ENCODE peak calls at places on chromosome 4, in five cellular contexts. O is cardiac muscle cell, X is astrocyte, L is dorsolateral prefrontal cortex, I is H1. N is an unnamed sample.

GRCh38 chr4:8238061-8238511 is 31.5 kb upstream of the HTRA3 start:
- DNase-seq in O (no peak), I (no peak), X (no peak), L (no peak), N (no peak)

GRCh38 chr4:107870916-107871786 is 46.4 kb downstream of the SGMS2 start:
- DNase-seq in X (peak), L (no peak), I (no peak), O (no peak), N (no peak)

GRCh38 chr4:1418494-1419285 is 12.4 kb upstream of the NKX1-1 start:
- DNase-seq in L (no peak), X (no peak), I (no peak), O (no peak), N (no peak)

GRCh38 chr4:129095811-129096454 is at the start of gene C4orf33:
- DNase-seq in O (peak), L (peak), X (peak), I (no peak), N (no peak)

GRCh38 chr4:172688536-172688935 is 480.1 kb upstream of the GALNT7 start:
- DNase-seq in I (no peak), L (no peak), O (no peak), X (no peak), N (no peak)

GRCh38 chr4:168557658-168558057 is 60.8 kb downstream of the PALLD start:
- DNase-seq in L (no peak), O (no peak), X (no peak), I (no peak), N (no peak)

GRCh38 chr4:72567821-72568620 is 1.0 kb downstream of the ADAMTS3 start:
- DNase-seq in L (no peak), X (peak), I (peak), O (peak), N (peak)

GRCh38 chr4:141853091-141853734 is 216.8 kb downstream of the IL15 start:
- DNase-seq in I (no peak), X (no peak), O (no peak), L (no peak), N (no peak)

GRCh38 chr4:109436504-109436903 is 2.9 kb downstream of the SEC24B start:
- DNase-seq in I (no peak), O (no peak), X (no peak), L (no peak), N (no peak)

GRCh38 chr4:153153339-153153851 is 50.8 kb upstream of the TRIM2 start:
- DNase-seq in I (no peak), L (peak), O (peak), X (peak), N (no peak)

GRCh38 chr4:931194-931959 is 739 bp downstream of the GAK start:
- DNase-seq in X (peak), L (no peak), I (no peak), O (peak), N (no peak)

GRCh38 chr4:128782076-128782715 is 27.3 kb upstream of the JADE1 start:
- DNase-seq in L (peak), X (peak), O (no peak), I (no peak), N (no peak)

GRCh38 chr4:83112239-83112638 is 2.3 kb downstream of the PLAC8 start:
- DNase-seq in X (no peak), L (no peak), O (no peak), I (no peak), N (no peak)

GRCh38 chr4:37463457-37463856 is 218.9 kb downstream of the NWD2 start:
- DNase-seq in L (no peak), O (no peak), I (no peak), X (no peak), N (peak)

GRCh38 chr4:40247350-40247749 is 50.5 kb downstream of the RHOH start:
- DNase-seq in I (no peak), O (no peak), X (no peak), L (no peak), N (no peak)

GRCh38 chr4:67875011-67875410 is 8.8 kb downstream of the TMPRSS11D start:
- DNase-seq in X (no peak), O (no peak), I (no peak), L (no peak), N (no peak)

GRCh38 chr4:148716361-148717063 is 274.3 kb upstream of the NR3C2 start:
- DNase-seq in X (no peak), O (no peak), L (no peak), I (peak), N (no peak)

GRCh38 chr4:67167849-67168248 is 377.5 kb downstream of the CENPC start:
- DNase-seq in L (no peak), I (no peak), O (no peak), X (no peak), N (peak)

GRCh38 chr4:25252230-25253071 is 18.6 kb downstream of the PI4K2B start:
- DNase-seq in O (no peak), I (no peak), L (no peak), X (no peak), N (no peak)
- H3K4me3 ChIP-seq in O (no peak), I (no peak), L (no peak), X (no peak), N (no peak)

GRCh38 chr4:5661237-5661636 is 47.1 kb downstream of the EVC2 start:
- DNase-seq in O (no peak), X (no peak), I (no peak), L (no peak), N (no peak)
- H3K27ac ChIP-seq in O (no peak), X (no peak), I (no peak), L (no peak), N (no peak)

GRCh38 chr4:180827193-180827592 is 1416.0 kb upstream of the TENM3 start:
- DNase-seq in L (no peak), I (no peak), O (peak), X (no peak), N (no peak)

GRCh38 chr4:180823116-180823515 is 1420.1 kb upstream of the TENM3 start:
- DNase-seq in L (no peak), I (no peak), X (peak), O (no peak), N (no peak)

GRCh38 chr4:180828455-180829018 is 1414.7 kb upstream of the TENM3 start:
- DNase-seq in O (peak), L (peak), X (peak), I (no peak), N (no peak)

GRCh38 chr4:180832086-180832485 is 1411.1 kb upstream of the TENM3 start:
- DNase-seq in L (no peak), X (no peak), I (no peak), O (no peak), N (no peak)

DNA sequence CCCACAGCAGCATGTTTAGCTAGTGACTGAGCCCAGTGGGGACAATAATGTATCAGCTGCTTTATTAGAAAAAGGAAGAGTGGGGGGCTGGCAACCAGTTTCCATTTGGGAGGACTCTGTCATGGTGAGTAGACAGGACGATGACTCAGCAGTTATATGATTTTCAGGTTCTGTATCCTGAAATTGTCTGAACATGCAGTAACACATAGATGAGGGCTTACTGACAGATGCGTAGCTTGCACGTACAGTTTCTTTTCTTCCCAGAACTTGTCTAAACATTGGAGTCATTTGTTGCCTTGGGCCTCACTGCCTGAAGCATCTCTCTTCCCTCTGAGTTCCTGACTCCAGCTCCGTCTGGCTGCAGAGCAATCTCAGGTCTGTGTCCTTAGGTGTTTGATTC is 1415.6 kb upstream of the TENM3 start:
- DNase-seq in O (no peak), L (no peak), X (no peak), I (no peak), N (no peak)
- H3K4me3 ChIP-seq in O (no peak), L (peak), X (peak), I (no peak), N (no peak)

GRCh38 chr4:186190456-186191265 is 706 bp upstream of the CYP4V2 start:
- DNase-seq in L (peak), I (no peak), O (peak), X (peak), N (no peak)
- H3K27ac ChIP-seq in L (peak), I (peak), O (peak), X (peak), N (no peak)

GRCh38 chr4:176342384-176342783 is 22.6 kb downstream of the SPCS3 start:
- DNase-seq in X (no peak), I (no peak), L (no peak), O (no peak), N (no peak)

GRCh38 chr4:176339936-176340761 is 20.4 kb downstream of the SPCS3 start:
- DNase-seq in L (no peak), X (no peak), O (no peak), I (no peak), N (no peak)

GRCh38 chr4:176335421-176335820 is 15.7 kb downstream of the SPCS3 start:
- DNase-seq in O (no peak), X (peak), L (no peak), I (no peak), N (no peak)

GRCh38 chr4:176343286-176343685 is 23.5 kb downstream of the SPCS3 start:
- DNase-seq in I (no peak), L (no peak), X (no peak), O (no peak), N (no peak)

GRCh38 chr4:176340871-176341685 is 21.3 kb downstream of the SPCS3 start:
- DNase-seq in L (no peak), I (no peak), X (no peak), O (peak), N (no peak)
- H3K4me3 ChIP-seq in L (peak), I (no peak), X (no peak), O (no peak), N (no peak)

DNA sequence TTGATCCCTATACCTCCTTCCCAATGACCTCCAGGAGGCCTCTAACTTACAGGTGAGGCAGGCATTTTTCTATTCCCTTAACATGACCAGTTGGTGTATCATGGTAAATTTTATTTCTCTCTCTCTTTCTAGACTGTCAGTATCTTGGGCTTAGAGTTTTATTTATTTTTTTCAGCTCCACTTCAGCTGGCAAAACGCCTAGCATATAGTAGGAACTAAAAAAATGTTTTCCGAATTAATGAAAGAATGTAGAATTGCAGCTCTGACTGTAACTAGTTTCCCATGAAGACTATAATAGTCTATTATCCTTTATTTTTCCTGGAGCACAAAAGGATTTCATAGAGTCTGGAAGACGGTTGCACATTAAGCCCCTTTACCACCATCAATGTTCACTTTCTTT is 84.8 kb downstream of the PDE5A start:
- DNase-seq in L (no peak), I (no peak), X (no peak), O (no peak), N (no peak)
- H3K27ac ChIP-seq in L (peak), I (no peak), X (no peak), O (no peak), N (no peak)

GRCh38 chr4:70706516-70706915 is 15.2 kb upstream of the RUFY3 start:
- DNase-seq in L (no peak), X (peak), O (no peak), I (no peak), N (no peak)
- H3K4me3 ChIP-seq in L (peak), X (peak), O (peak), I (no peak), N (no peak)